ENCODE peak calls at places on chromosomes 3 and 15, in five cellular contexts. F is WERI-Rb-1, U is ovary, R is cardiac fibroblast, O is fibroblast of lung. Z is an unnamed sample.

GRCh38 chr3:126557415-126557745 is 1.4 kb downstream of the C3orf22 start:
- DNase-seq in F (peak; percentile 5), U (no peak), R (no peak), O (no peak), Z (no peak)

GRCh38 chr3:195004512-195005250 is 266.3 kb downstream of the XXYLT1 start:
- DNase-seq in F (no peak), U (no peak), R (no peak), O (no peak), Z (no peak)

GRCh38 chr3:153731036-153731435 is 390.2 kb upstream of the ARHGEF26 start:
- DNase-seq in F (no peak), U (no peak), R (no peak), O (no peak), Z (no peak)

GRCh38 chr15:73996939-73997338 is 2.4 kb downstream of the PML start:
- DNase-seq in F (no peak), U (no peak), R (peak; percentile 73), O (peak; percentile 49), Z (no peak)

GRCh38 chr3:122365073-122365472 is 18.0 kb downstream of the MIX23 start:
- DNase-seq in F (no peak), U (no peak), R (no peak), O (no peak), Z (no peak)

GRCh38 chr3:161072076-161072697 is 33.0 kb downstream of the B3GALNT1 start:
- DNase-seq in F (no peak), U (no peak), R (no peak), O (peak; percentile 17), Z (no peak)

GRCh38 chr15:42385206-42385979 is 26.1 kb downstream of the CAPN3 start:
- DNase-seq in F (peak; percentile 73), U (no peak), R (peak; percentile 72), O (peak; percentile 55), Z (no peak)

GRCh38 chr15:100383302-100384107 is 41.7 kb upstream of the ADAMTS17 start:
- DNase-seq in F (peak; percentile 21), U (peak; percentile 17), R (peak; percentile 42), O (peak; percentile 1), Z (no peak)

GRCh38 chr3:77459926-77460325 is 420.0 kb downstream of the ROBO2 start:
- DNase-seq in F (no peak), U (no peak), R (no peak), O (no peak), Z (no peak)

GRCh38 chr3:159175391-159175725 is 373.5 kb downstream of the MFSD1 start:
- DNase-seq in F (no peak), U (no peak), R (no peak), O (no peak), Z (no peak)

GRCh38 chr15:78209646-78210348 is 24.6 kb downstream of the ACSBG1 start:
- DNase-seq in F (no peak), U (no peak), R (no peak), O (no peak), Z (no peak)

GRCh38 chr3:79767194-79767952 is 425 bp downstream of the ROBO1 start:
- DNase-seq in F (no peak), U (no peak), R (peak; percentile 20), O (peak; percentile 34), Z (no peak)

GRCh38 chr15:77029166-77030041 is 34.5 kb downstream of the PSTPIP1 start:
- DNase-seq in F (no peak), U (no peak), R (no peak), O (no peak), Z (peak; percentile 16)

GRCh38 chr3:8328971-8329370 is 172.7 kb upstream of the LMCD1 start:
- DNase-seq in F (no peak), U (no peak), R (no peak), O (no peak), Z (no peak)

GRCh38 chr3:40720863-40721262 is 196.1 kb downstream of the ZNF621 start:
- DNase-seq in F (no peak), U (no peak), R (peak; percentile 2), O (no peak), Z (no peak)

GRCh38 chr3:134378384-134378783 is 4.1 kb upstream of the AMOTL2 start:
- DNase-seq in F (peak; percentile 47), U (no peak), R (peak; percentile 42), O (peak; percentile 59), Z (peak; percentile 16)

GRCh38 chr3:63745757-63746156 is 73.3 kb upstream of the C3orf49 start:
- DNase-seq in F (no peak), U (no peak), R (no peak), O (no peak), Z (no peak)

GRCh38 chr15:45126535-45127158 is 3.0 kb downstream of the DUOXA1 start:
- DNase-seq in F (peak; percentile 53), U (no peak), R (peak; percentile 57), O (peak; percentile 31), Z (no peak)

GRCh38 chr3:10546181-10546624 is 40.8 kb upstream of the ATP2B2 start:
- DNase-seq in F (no peak), U (no peak), R (no peak), O (no peak), Z (no peak)

DNA sequence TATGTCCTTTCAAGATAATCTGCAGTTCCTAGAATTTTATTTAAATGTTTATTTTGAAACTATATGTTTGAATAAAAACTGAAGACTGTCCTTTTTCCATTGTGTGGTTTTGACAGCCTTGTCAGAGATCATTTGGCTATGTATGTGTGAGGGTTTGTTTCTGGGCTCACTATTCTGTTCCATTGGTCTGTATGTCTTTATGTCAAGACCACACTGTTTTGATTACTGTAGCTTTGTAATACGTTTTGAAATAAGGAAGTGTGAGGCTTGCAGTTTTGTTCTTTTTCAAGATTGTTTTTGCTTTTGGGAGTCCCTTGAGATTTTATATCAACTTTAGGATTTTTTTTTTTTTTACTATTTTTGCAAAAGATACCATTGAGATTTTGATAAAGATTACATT is 42.0 kb downstream of the PIAS1 start:
- DNase-seq in F (no peak), U (no peak), R (no peak), O (no peak), Z (no peak)
- TF ChIP-seq CTCF in F (no peak), U (no peak), R (no peak), O (no peak), Z (no peak)

DNA sequence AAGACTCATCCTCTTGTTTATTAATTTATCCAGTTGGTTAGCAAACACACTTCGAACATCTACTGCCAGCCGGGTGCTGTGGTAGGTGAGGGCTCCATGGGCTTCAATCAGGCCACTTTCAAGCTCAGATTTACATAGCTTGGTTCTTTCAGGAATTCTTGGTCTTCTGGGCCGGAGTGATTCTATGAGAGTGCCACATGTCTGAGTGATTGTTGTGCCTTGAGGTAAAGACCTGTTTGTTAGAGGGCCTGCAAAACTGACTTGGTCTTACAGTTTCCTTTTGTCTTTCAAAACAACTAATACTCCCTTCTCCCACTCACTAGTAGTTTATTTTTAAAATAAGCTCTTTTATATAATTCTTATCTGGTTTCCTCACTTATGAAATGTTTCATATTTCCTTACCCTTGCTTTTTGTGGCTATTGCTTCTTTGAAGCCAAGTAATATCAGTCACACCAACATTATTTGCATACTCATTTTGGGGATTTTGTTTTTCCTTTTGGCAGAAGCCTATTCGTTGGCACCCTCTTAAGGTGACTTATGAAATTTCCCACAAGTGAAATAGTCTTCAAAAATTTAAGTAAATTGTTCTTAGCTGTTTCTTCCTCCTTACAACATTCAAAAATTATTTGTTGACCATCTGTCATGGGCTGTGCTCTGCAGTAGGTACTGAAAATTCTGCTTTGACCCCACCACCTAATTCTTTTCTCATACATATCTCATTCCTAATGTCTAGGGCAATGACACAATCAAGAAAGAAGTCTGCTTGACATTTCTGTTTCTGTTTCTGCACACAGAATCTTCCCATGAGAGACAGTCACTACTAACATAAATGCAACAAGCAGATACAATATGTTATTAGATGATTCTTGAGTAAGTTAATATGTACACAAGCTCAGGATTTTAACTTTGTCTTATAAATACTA is 120.2 kb downstream of the LRRC28 start:
- DNase-seq in F (no peak), U (no peak), R (peak; percentile 64), O (peak; percentile 30), Z (no peak)
- TF ChIP-seq CTCF in F (no peak), U (no peak), R (no peak), O (no peak), Z (no peak)

GRCh38 chr15:68279218-68279533 is 1.6 kb downstream of the FEM1B start:
- DNase-seq in F (no peak), U (no peak), R (peak; percentile 25), O (no peak), Z (no peak)

GRCh38 chr15:68277131-68277604 is 377 bp upstream of the FEM1B start:
- DNase-seq in F (peak; percentile 59), U (no peak), R (no peak), O (peak; percentile 73), Z (no peak)

GRCh38 chr15:68276668-68277067 is 877 bp upstream of the FEM1B start:
- DNase-seq in F (no peak), U (no peak), R (no peak), O (no peak), Z (no peak)

GRCh38 chr15:68278345-68279217 is 1.0 kb downstream of the FEM1B start:
- DNase-seq in F (peak; percentile 71), U (no peak), R (peak; percentile 71), O (peak; percentile 51), Z (no peak)

DNA sequence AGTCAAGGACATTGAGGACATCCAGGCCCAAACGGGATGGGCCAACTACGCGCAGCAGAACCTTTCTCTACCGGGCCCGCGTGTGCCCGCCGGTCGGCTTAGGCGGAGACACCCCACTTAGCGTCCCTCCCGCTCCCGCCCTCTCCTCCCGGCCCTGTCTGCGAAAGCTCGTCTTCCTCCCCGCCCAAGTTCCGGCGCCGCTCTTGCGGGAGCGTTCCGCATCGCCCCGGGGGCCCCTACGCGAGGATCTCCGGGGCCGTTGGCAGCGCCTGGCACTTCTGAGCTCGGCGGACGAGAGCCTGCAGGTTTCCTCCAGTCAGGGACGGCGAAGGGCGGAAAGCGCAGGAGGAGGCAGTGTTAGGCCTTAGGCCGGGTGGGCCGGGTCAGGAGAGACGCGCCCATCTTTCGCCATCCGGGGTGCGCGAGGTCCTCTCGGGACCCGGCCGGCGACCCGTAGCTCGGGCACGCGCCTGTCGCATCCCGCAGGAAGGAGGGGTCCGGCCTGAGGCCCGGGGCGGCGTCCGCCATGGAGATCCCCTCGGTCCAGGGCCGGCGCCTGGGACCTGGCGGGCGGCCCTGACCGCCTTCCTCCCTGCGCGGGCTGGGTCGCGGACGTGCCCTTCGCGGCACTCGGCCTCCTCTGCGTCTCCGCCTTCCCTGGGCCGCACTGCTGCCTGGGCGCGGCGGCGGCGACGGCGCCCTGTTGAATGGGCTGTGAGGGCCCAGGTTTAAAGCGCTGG is at the start of gene FEM1B:
- DNase-seq in F (peak; percentile 91), U (peak; percentile 91), R (peak; percentile 95), O (peak; percentile 95), Z (peak; percentile 64)
- TF ChIP-seq CTCF in F (no peak), U (peak; percentile 43), R (no peak), O (no peak), Z (no peak)

GRCh38 chr15:50889589-50889988 is 18.9 kb upstream of the AP4E1 start:
- DNase-seq in F (no peak), U (no peak), R (no peak), O (no peak), Z (no peak)

GRCh38 chr15:50888054-50888453 is 20.4 kb upstream of the AP4E1 start:
- DNase-seq in F (no peak), U (no peak), R (peak; percentile 51), O (no peak), Z (no peak)

GRCh38 chr15:50891159-50891558 is 17.3 kb upstream of the AP4E1 start:
- DNase-seq in F (no peak), U (no peak), R (no peak), O (no peak), Z (no peak)

GRCh38 chr15:50890751-50891150 is 17.7 kb upstream of the AP4E1 start:
- DNase-seq in F (no peak), U (no peak), R (peak; percentile 66), O (no peak), Z (no peak)

DNA sequence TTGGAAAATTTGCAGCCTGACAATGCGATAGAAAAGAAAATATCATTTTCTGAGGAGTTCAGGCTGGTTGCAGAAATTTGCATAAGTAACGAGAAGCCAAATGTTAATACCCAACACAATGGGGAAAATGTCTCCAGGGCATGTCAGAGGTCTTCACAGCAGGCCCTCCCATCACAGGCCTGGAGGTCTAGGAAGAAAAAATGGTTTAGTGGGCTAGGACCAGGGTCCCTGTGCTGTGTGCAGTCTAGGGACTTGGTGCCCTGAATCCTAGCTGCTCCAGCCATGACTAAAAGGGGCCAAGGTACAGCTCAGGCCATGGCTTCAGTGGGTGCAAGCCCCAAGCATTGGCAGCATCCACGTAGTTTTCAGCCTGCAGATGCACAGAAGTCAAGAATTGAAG is 14.5 kb upstream of the AP4E1 start:
- DNase-seq in F (no peak), U (no peak), R (no peak), O (no peak), Z (no peak)
- TF ChIP-seq CTCF in F (no peak), U (no peak), R (no peak), O (no peak), Z (no peak)